ENCODE peak calls at places on chromosomes 2 and 18, in seven cellular contexts. Z, U, K, Y, C, V and P are unnamed samples.

GRCh38 chr2:118148133-118148532 is 59.9 kb downstream of the INSIG2 start:
- ATAC-seq in Z (no peak), C (peak), U (no peak), K (no peak), V (no peak), Y (no peak), P (no peak)

GRCh38 chr2:29011650-29012060 is 30.6 kb downstream of the TOGARAM2 start:
- ATAC-seq in K (peak), U (peak), V (peak), Y (peak), Z (peak), C (peak), P (peak)

GRCh38 chr2:231000211-231000904 is 4.4 kb downstream of the SPATA3 start:
- ATAC-seq in V (no peak), Z (no peak), U (no peak), Y (no peak), C (no peak), K (no peak), P (no peak)

GRCh38 chr18:31791817-31792579 is 31.3 kb upstream of the SLC25A52 start:
- ATAC-seq in C (no peak), K (peak), V (no peak), Y (no peak), U (peak), Z (no peak), P (no peak)

GRCh38 chr2:106037262-106037661 is 156.8 kb downstream of the UXS1 start:
- ATAC-seq in K (no peak), Z (no peak), V (no peak), C (no peak), Y (no peak), U (no peak), P (no peak)

GRCh38 chr2:173599821-173600354 is 245.2 kb downstream of the CDCA7 start:
- ATAC-seq in U (no peak), Y (no peak), V (no peak), C (no peak), Z (no peak), K (no peak), P (no peak)

GRCh38 chr2:61266653-61267505 is 104.9 kb downstream of the C2orf74 start:
- ATAC-seq in U (no peak), Z (no peak), C (no peak), Y (no peak), K (no peak), V (no peak), P (no peak)

GRCh38 chr2:10392951-10393647 is 55.0 kb downstream of the ODC1 start:
- ATAC-seq in C (no peak), Y (no peak), Z (no peak), V (no peak), K (no peak), U (peak), P (no peak)

GRCh38 chr2:20235655-20236302 is 10.8 kb upstream of the SDC1 start:
- ATAC-seq in U (peak), C (no peak), V (no peak), Z (no peak), Y (no peak), K (peak), P (no peak)

GRCh38 chr2:9071032-9071431 is 67.5 kb upstream of the MBOAT2 start:
- ATAC-seq in Z (no peak), V (no peak), C (peak), U (peak), K (peak), Y (no peak), P (no peak)